ENCODE peak calls at places on chromosomes 12 and 14, in ten cellular contexts. One of them, this sample, is unnamed.

GRCh38 chr12:4118017-4118510 is 155.5 kb upstream of the CCND2 start:
- DNase-seq in fibroblast of the conjunctiva: peak; percentile 16
- DNase-seq in GM20000: peak; percentile 47
- DNase-seq in RWPE1: no peak
- DNase-seq in RWPE2: peak; percentile 30
- DNase-seq in nucleus accumbens: no peak
- DNase-seq in SW480: no peak
- DNase-seq in stimulated activated CD4-positive, alpha-beta T cell treated with anti-CD3 and anti-CD28 coated beads, Interleukin-15, amount 100 ng/mL, for 24 hours: no peak
- DNase-seq in activated T-cell treated with anti-CD3 and anti-CD28 coated beads for 24 hours: no peak
- DNase-seq in body of pancreas: peak; percentile 53
- DNase-seq in this sample: peak; percentile 30

GRCh38 chr12:51391047-51391837 is at the start of gene GALNT6:
- DNase-seq in stimulated activated CD4-positive, alpha-beta T cell treated with anti-CD3 and anti-CD28 coated beads, Interleukin-15, amount 100 ng/mL, for 24 hours: peak; percentile 83
- DNase-seq in body of pancreas: peak; percentile 78
- DNase-seq in nucleus accumbens: no peak
- DNase-seq in activated T-cell treated with anti-CD3 and anti-CD28 coated beads for 24 hours: peak; percentile 61
- DNase-seq in RWPE1: peak; percentile 64
- DNase-seq in SW480: peak; percentile 69
- DNase-seq in fibroblast of the conjunctiva: no peak
- DNase-seq in GM20000: peak; percentile 90
- DNase-seq in RWPE2: no peak
- DNase-seq in this sample: no peak

GRCh38 chr14:34931206-34931605 is 51.6 kb upstream of the SRP54 start:
- DNase-seq in SW480: no peak
- DNase-seq in fibroblast of the conjunctiva: no peak
- DNase-seq in stimulated activated CD4-positive, alpha-beta T cell treated with anti-CD3 and anti-CD28 coated beads, Interleukin-15, amount 100 ng/mL, for 24 hours: peak; percentile 22
- DNase-seq in body of pancreas: no peak
- DNase-seq in activated T-cell treated with anti-CD3 and anti-CD28 coated beads for 24 hours: peak; percentile 13
- DNase-seq in GM20000: no peak
- DNase-seq in RWPE1: no peak
- DNase-seq in nucleus accumbens: no peak
- DNase-seq in RWPE2: no peak
- DNase-seq in this sample: no peak

GRCh38 chr14:60565211-60565610 is 56.3 kb downstream of the SIX6 start:
- DNase-seq in SW480: no peak
- DNase-seq in activated T-cell treated with anti-CD3 and anti-CD28 coated beads for 24 hours: no peak
- DNase-seq in fibroblast of the conjunctiva: peak; percentile 81
- DNase-seq in GM20000: no peak
- DNase-seq in nucleus accumbens: no peak
- DNase-seq in stimulated activated CD4-positive, alpha-beta T cell treated with anti-CD3 and anti-CD28 coated beads, Interleukin-15, amount 100 ng/mL, for 24 hours: no peak
- DNase-seq in body of pancreas: no peak
- DNase-seq in RWPE1: no peak
- DNase-seq in RWPE2: no peak
- DNase-seq in this sample: no peak

GRCh38 chr12:62657363-62657632 is 190.7 kb downstream of the MON2 start:
- DNase-seq in stimulated activated CD4-positive, alpha-beta T cell treated with anti-CD3 and anti-CD28 coated beads, Interleukin-15, amount 100 ng/mL, for 24 hours: no peak
- DNase-seq in SW480: no peak
- DNase-seq in nucleus accumbens: no peak
- DNase-seq in RWPE1: no peak
- DNase-seq in GM20000: no peak
- DNase-seq in activated T-cell treated with anti-CD3 and anti-CD28 coated beads for 24 hours: no peak
- DNase-seq in body of pancreas: no peak
- DNase-seq in RWPE2: no peak
- DNase-seq in fibroblast of the conjunctiva: no peak
- DNase-seq in this sample: no peak

GRCh38 chr14:21059842-21060589 is 2.4 kb downstream of the RNASE8 start:
- DNase-seq in GM20000: no peak
- DNase-seq in RWPE2: no peak
- DNase-seq in stimulated activated CD4-positive, alpha-beta T cell treated with anti-CD3 and anti-CD28 coated beads, Interleukin-15, amount 100 ng/mL, for 24 hours: no peak
- DNase-seq in activated T-cell treated with anti-CD3 and anti-CD28 coated beads for 24 hours: no peak
- DNase-seq in body of pancreas: no peak
- DNase-seq in nucleus accumbens: no peak
- DNase-seq in SW480: no peak
- DNase-seq in fibroblast of the conjunctiva: no peak
- DNase-seq in RWPE1: no peak
- DNase-seq in this sample: no peak

GRCh38 chr14:51616724-51617409 is 34.8 kb upstream of the FRMD6 start:
- DNase-seq in SW480: peak; percentile 77
- DNase-seq in RWPE1: peak; percentile 81
- DNase-seq in RWPE2: no peak
- DNase-seq in GM20000: no peak
- DNase-seq in body of pancreas: peak; percentile 81
- DNase-seq in stimulated activated CD4-positive, alpha-beta T cell treated with anti-CD3 and anti-CD28 coated beads, Interleukin-15, amount 100 ng/mL, for 24 hours: no peak
- DNase-seq in activated T-cell treated with anti-CD3 and anti-CD28 coated beads for 24 hours: no peak
- DNase-seq in fibroblast of the conjunctiva: peak; percentile 47
- DNase-seq in nucleus accumbens: no peak
- DNase-seq in this sample: peak; percentile 37

GRCh38 chr12:112977641-112978040 is 678 bp upstream of the OAS2 start:
- DNase-seq in RWPE2: no peak
- DNase-seq in stimulated activated CD4-positive, alpha-beta T cell treated with anti-CD3 and anti-CD28 coated beads, Interleukin-15, amount 100 ng/mL, for 24 hours: no peak
- DNase-seq in fibroblast of the conjunctiva: no peak
- DNase-seq in GM20000: no peak
- DNase-seq in nucleus accumbens: no peak
- DNase-seq in body of pancreas: no peak
- DNase-seq in RWPE1: no peak
- DNase-seq in activated T-cell treated with anti-CD3 and anti-CD28 coated beads for 24 hours: no peak
- DNase-seq in SW480: no peak
- DNase-seq in this sample: no peak

GRCh38 chr12:3641428-3641883 is 111.5 kb downstream of the CRACR2A start:
- DNase-seq in stimulated activated CD4-positive, alpha-beta T cell treated with anti-CD3 and anti-CD28 coated beads, Interleukin-15, amount 100 ng/mL, for 24 hours: no peak
- DNase-seq in GM20000: no peak
- DNase-seq in RWPE1: peak; percentile 51
- DNase-seq in SW480: no peak
- DNase-seq in RWPE2: peak; percentile 90
- DNase-seq in fibroblast of the conjunctiva: peak; percentile 60
- DNase-seq in nucleus accumbens: no peak
- DNase-seq in body of pancreas: no peak
- DNase-seq in activated T-cell treated with anti-CD3 and anti-CD28 coated beads for 24 hours: no peak
- DNase-seq in this sample: no peak

GRCh38 chr12:2384533-2385328 is 331.9 kb downstream of the CACNA1C start:
- DNase-seq in GM20000: no peak
- DNase-seq in activated T-cell treated with anti-CD3 and anti-CD28 coated beads for 24 hours: no peak
- DNase-seq in SW480: no peak
- DNase-seq in nucleus accumbens: no peak
- DNase-seq in fibroblast of the conjunctiva: peak; percentile 57
- DNase-seq in RWPE2: no peak
- DNase-seq in body of pancreas: peak; percentile 14
- DNase-seq in stimulated activated CD4-positive, alpha-beta T cell treated with anti-CD3 and anti-CD28 coated beads, Interleukin-15, amount 100 ng/mL, for 24 hours: no peak
- DNase-seq in RWPE1: no peak
- DNase-seq in this sample: no peak

GRCh38 chr14:91968280-91968679 is 20.8 kb upstream of the FBLN5 start:
- DNase-seq in SW480: no peak
- DNase-seq in activated T-cell treated with anti-CD3 and anti-CD28 coated beads for 24 hours: peak; percentile 20
- DNase-seq in GM20000: no peak
- DNase-seq in fibroblast of the conjunctiva: no peak
- DNase-seq in body of pancreas: no peak
- DNase-seq in RWPE1: no peak
- DNase-seq in RWPE2: no peak
- DNase-seq in nucleus accumbens: no peak
- DNase-seq in stimulated activated CD4-positive, alpha-beta T cell treated with anti-CD3 and anti-CD28 coated beads, Interleukin-15, amount 100 ng/mL, for 24 hours: peak; percentile 42
- DNase-seq in this sample: no peak